ENCODE peak calls at places on chromosome X, in eight cellular contexts. B, K, D, X, A, N, C and R are unnamed samples.

GRCh38 chrX:110346681-110347080 is 12.0 kb upstream of the RTL9 start:
- DNase-seq in B (no peak), K (peak; percentile 18), D (no peak), X (no peak), A (peak; percentile 15), N (peak; percentile 27), C (no peak), R (no peak)

GRCh38 chrX:77087529-77088169 is 359.5 kb upstream of the FGF16 start:
- DNase-seq in B (peak; percentile 58), K (peak; percentile 27), D (no peak), X (no peak), A (no peak), N (no peak), C (no peak), R (no peak)

GRCh38 chrX:136266828-136267227 is 15.6 kb upstream of the MAP7D3 start:
- DNase-seq in B (no peak), K (no peak), D (no peak), X (no peak), A (no peak), N (no peak), C (no peak), R (no peak)

GRCh38 chrX:67426946-67427345 is 116.9 kb upstream of the AR start:
- DNase-seq in B (no peak), K (no peak), D (no peak), X (no peak), A (no peak), N (no peak), C (no peak), R (no peak)

GRCh38 chrX:72045552-72046277 is 86.0 kb downstream of the RTL5 start:
- DNase-seq in B (no peak), K (peak; percentile 79), D (peak; percentile 35), X (no peak), A (no peak), N (no peak), C (no peak), R (no peak)

GRCh38 chrX:11967986-11968385 is 170.3 kb upstream of the FRMPD4 start:
- DNase-seq in B (no peak), K (no peak), D (no peak), X (no peak), A (no peak), N (no peak), C (no peak), R (peak; percentile 16)

GRCh38 chrX:154698630-154699248 is 45.4 kb upstream of the CTAG2 start:
- DNase-seq in B (no peak), K (no peak), D (no peak), X (no peak), A (no peak), N (no peak), C (no peak), R (no peak)

GRCh38 chrX:73728518-73729023 is 165.6 kb downstream of the CHIC1 start:
- DNase-seq in B (no peak), K (no peak), D (no peak), X (no peak), A (no peak), N (no peak), C (no peak), R (no peak)

GRCh38 chrX:24023972-24024664 is 2.9 kb downstream of the KLHL15 start:
- DNase-seq in B (no peak), K (no peak), D (no peak), X (no peak), A (no peak), N (no peak), C (peak; percentile 42), R (no peak)

GRCh38 chrX:24027086-24027485 is at the start of gene KLHL15:
- DNase-seq in B (no peak), K (no peak), D (no peak), X (no peak), A (no peak), N (no peak), C (no peak), R (no peak)

GRCh38 chrX:24026403-24026801 is 584 bp downstream of the KLHL15 start:
- DNase-seq in B (no peak), K (no peak), D (no peak), X (no peak), A (no peak), N (no peak), C (peak; percentile 4), R (no peak)

GRCh38 chrX:24024819-24025740 is 1.9 kb downstream of the KLHL15 start:
- DNase-seq in B (peak; percentile 83), K (peak; percentile 76), D (peak; percentile 91), X (peak; percentile 90), A (peak; percentile 86), N (peak; percentile 90), C (peak; percentile 88), R (peak; percentile 79)

GRCh38 chrX:24025741-24026402 is 1.1 kb downstream of the KLHL15 start:
- DNase-seq in B (no peak), K (peak; percentile 39), D (no peak), X (no peak), A (no peak), N (no peak), C (no peak), R (peak; percentile 1)
- TF ChIP-seq CTCF in B (no peak), K (no peak), D (no peak), X (no peak), A (no peak), N (no peak), C (no peak), R (no peak)

GRCh38 chrX:16807548-16807947 is 21.3 kb downstream of the TXLNG start:
- DNase-seq in B (no peak), K (no peak), D (no peak), X (no peak), A (no peak), N (no peak), C (no peak), R (peak; percentile 21)
- TF ChIP-seq CTCF in B (no peak), K (no peak), D (peak; percentile 50), X (no peak), A (no peak), N (no peak), C (no peak), R (no peak)

DNA sequence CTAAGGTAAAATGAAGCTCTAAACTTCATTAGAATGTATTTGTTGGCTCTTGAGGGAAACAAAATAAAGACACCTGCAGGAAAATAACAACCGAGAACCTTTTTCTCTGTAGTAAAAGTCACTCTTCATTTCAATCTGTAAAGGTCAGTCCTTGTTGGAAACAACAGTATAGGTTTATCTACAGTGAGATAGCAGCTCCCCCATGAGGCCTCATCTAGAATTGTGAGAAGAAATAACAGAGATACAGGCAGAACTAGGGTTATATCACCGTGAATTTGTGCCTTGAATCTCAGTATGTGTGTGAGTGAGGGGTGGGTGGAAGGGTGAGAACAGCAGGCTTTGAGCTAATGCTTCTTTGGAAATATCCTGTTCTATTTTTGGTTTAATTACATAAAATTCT is 107.8 kb upstream of the FMR1 start:
- DNase-seq in B (no peak), K (peak; percentile 21), D (no peak), X (no peak), A (no peak), N (no peak), C (peak; percentile 17), R (peak; percentile 1)
- TF ChIP-seq CTCF in B (no peak), K (peak; percentile 37), D (no peak), X (peak; percentile 41), A (no peak), N (no peak), C (peak; percentile 68), R (no peak)

DNA sequence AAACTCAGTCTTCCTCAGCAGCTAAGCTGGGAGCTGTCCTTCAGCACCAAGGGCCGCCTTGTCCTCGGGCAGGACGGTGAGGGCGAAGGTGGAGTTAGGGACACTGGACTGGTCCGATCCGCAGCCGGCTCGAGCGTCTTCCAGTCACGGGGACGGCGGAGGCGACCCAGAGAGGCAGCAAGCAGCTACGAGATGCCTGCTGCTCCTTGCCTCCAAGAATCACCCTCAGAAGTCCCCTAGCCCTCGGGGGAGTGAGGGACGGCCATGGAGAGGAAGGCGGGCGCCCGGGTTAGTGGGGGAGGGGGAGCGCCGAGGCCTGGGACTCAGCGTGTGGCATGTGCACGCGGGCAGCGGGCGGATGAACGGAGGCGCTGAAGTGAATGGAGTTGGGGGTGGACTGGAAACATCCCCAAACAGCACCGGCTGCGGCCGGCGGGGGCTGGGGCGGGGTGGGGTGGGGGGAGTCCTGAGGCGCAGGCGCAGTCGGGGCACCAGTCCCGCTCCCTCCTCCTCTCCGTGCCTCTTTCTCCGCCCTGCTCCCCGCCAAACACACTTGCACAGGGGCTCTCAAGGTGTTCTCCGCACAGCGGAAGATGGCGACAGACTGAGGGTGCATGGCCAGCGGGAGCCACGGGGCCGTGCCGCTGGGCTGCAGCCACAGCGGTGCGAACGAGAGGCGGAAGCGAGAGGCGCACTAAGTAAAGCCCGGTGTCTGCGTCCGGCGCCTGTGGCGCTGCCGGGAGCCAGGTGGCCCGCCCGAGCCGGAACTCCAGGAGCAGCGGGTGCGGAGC is at the start of gene NALF2:
- DNase-seq in B (peak; percentile 45), K (peak; percentile 49), D (peak; percentile 81), X (peak; percentile 33), A (peak; percentile 35), N (peak; percentile 58), C (peak; percentile 80), R (peak; percentile 71)
- TF ChIP-seq CTCF in B (no peak), K (no peak), D (no peak), X (no peak), A (no peak), N (no peak), C (no peak), R (no peak)